ENCODE peak calls at places on chromosomes 12 and 14, in five cellular contexts. One of them, this sample, is unnamed.

GRCh38 chr12:119302334-119303132 is 32.0 kb upstream of the CCDC60 start:
- DNase-seq in fibroblast of mammary gland: no peak
- DNase-seq in Peyer's patch: no peak
- DNase-seq in HFF-Myc: no peak
- DNase-seq in HFFc6: no peak
- DNase-seq in this sample: no peak

GRCh38 chr12:13945236-13945635 is 36.2 kb downstream of the GRIN2B start:
- DNase-seq in HFFc6: no peak
- DNase-seq in Peyer's patch: no peak
- DNase-seq in fibroblast of mammary gland: no peak
- DNase-seq in HFF-Myc: no peak
- DNase-seq in this sample: no peak

GRCh38 chr14:59831121-59831730 is 39.4 kb downstream of the RTN1 start:
- DNase-seq in HFFc6: no peak
- DNase-seq in Peyer's patch: no peak
- DNase-seq in HFF-Myc: no peak
- DNase-seq in fibroblast of mammary gland: no peak
- DNase-seq in this sample: no peak

GRCh38 chr12:13630354-13630753 is 351.0 kb downstream of the GRIN2B start:
- DNase-seq in fibroblast of mammary gland: no peak
- DNase-seq in Peyer's patch: no peak
- DNase-seq in HFFc6: no peak
- DNase-seq in HFF-Myc: no peak
- DNase-seq in this sample: no peak

GRCh38 chr12:110234197-110235154 is 46.6 kb upstream of the ATP2A2 start:
- DNase-seq in HFFc6: no peak
- DNase-seq in Peyer's patch: no peak
- DNase-seq in HFF-Myc: no peak
- DNase-seq in fibroblast of mammary gland: no peak
- DNase-seq in this sample: no peak

GRCh38 chr12:3310271-3311026 is 180.6 kb upstream of the PRMT8 start:
- DNase-seq in HFFc6: no peak
- DNase-seq in Peyer's patch: no peak
- DNase-seq in fibroblast of mammary gland: no peak
- DNase-seq in HFF-Myc: no peak
- DNase-seq in this sample: no peak

GRCh38 chr12:21566223-21566906 is 38.3 kb downstream of the GYS2 start:
- DNase-seq in Peyer's patch: no peak
- DNase-seq in HFFc6: no peak
- DNase-seq in HFF-Myc: no peak
- DNase-seq in fibroblast of mammary gland: peak; percentile 60
- DNase-seq in this sample: no peak

GRCh38 chr12:80802652-80803051 is 85.9 kb downstream of the MYF5 start:
- DNase-seq in HFF-Myc: no peak
- DNase-seq in fibroblast of mammary gland: no peak
- DNase-seq in Peyer's patch: no peak
- DNase-seq in HFFc6: no peak
- DNase-seq in this sample: no peak

GRCh38 chr12:6038160-6038559 is 86.3 kb downstream of the VWF start:
- DNase-seq in HFFc6: peak; percentile 63
- DNase-seq in fibroblast of mammary gland: peak; percentile 80
- DNase-seq in Peyer's patch: peak; percentile 65
- DNase-seq in HFF-Myc: no peak
- DNase-seq in this sample: no peak

GRCh38 chr14:63956326-63956725 is 103.5 kb downstream of the SYNE2 start:
- DNase-seq in HFFc6: peak; percentile 55
- DNase-seq in HFF-Myc: no peak
- DNase-seq in fibroblast of mammary gland: peak; percentile 50
- DNase-seq in Peyer's patch: no peak
- DNase-seq in this sample: no peak

DNA sequence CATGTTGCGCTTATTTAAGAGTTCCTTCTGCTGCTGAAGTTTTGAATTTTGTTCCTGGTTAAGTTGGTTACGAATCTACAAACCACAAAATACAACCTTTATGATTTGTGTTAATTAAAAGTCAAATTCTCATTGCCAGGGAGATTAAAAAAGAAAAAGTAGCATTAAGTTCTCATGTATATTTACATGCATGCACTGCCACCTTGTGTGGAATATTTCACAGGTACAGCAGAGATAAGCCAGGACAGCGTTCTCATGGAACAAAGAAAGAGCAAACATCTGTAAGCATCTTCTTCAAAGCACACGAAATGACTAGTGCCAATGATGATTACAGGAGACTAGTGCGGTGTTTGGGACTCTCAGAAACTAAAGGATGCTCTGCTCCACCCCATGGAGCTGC is 34.2 kb downstream of the ZFYVE21 start:
- DNase-seq in fibroblast of mammary gland: no peak
- DNase-seq in HFFc6: no peak
- DNase-seq in Peyer's patch: no peak
- DNase-seq in HFF-Myc: no peak
- DNase-seq in this sample: no peak
- TF ChIP-seq CTCF in fibroblast of mammary gland: no peak
- TF ChIP-seq CTCF in HFFc6: no peak
- TF ChIP-seq CTCF in Peyer's patch: no peak
- TF ChIP-seq CTCF in HFF-Myc: no peak
- TF ChIP-seq CTCF in this sample: no peak

GRCh38 chr12:117144599-117144998 is 45.4 kb upstream of the TESC start:
- DNase-seq in HFF-Myc: no peak
- DNase-seq in fibroblast of mammary gland: no peak
- DNase-seq in HFFc6: no peak
- DNase-seq in Peyer's patch: no peak
- DNase-seq in this sample: no peak
- TF ChIP-seq CTCF in HFF-Myc: no peak
- TF ChIP-seq CTCF in fibroblast of mammary gland: no peak
- TF ChIP-seq CTCF in HFFc6: no peak
- TF ChIP-seq CTCF in Peyer's patch: no peak
- TF ChIP-seq CTCF in this sample: no peak

GRCh38 chr12:64395739-64396138 is 5.2 kb upstream of the C12orf56 start:
- DNase-seq in HFFc6: no peak
- DNase-seq in fibroblast of mammary gland: no peak
- DNase-seq in Peyer's patch: no peak
- DNase-seq in HFF-Myc: no peak
- DNase-seq in this sample: no peak

GRCh38 chr12:64387201-64387816 is 3.2 kb downstream of the C12orf56 start:
- DNase-seq in Peyer's patch: no peak
- DNase-seq in HFF-Myc: no peak
- DNase-seq in HFFc6: no peak
- DNase-seq in fibroblast of mammary gland: no peak
- DNase-seq in this sample: no peak

GRCh38 chr12:64390275-64390851 is at the start of gene C12orf56:
- DNase-seq in fibroblast of mammary gland: peak; percentile 26
- DNase-seq in HFFc6: no peak
- DNase-seq in Peyer's patch: no peak
- DNase-seq in HFF-Myc: no peak
- DNase-seq in this sample: no peak

GRCh38 chr12:64389154-64389553 is 1.4 kb downstream of the C12orf56 start:
- DNase-seq in fibroblast of mammary gland: no peak
- DNase-seq in HFF-Myc: no peak
- DNase-seq in Peyer's patch: no peak
- DNase-seq in HFFc6: no peak
- DNase-seq in this sample: no peak

GRCh38 chr12:64392221-64392620 is 1.7 kb upstream of the C12orf56 start:
- DNase-seq in HFFc6: peak; percentile 13
- DNase-seq in Peyer's patch: no peak
- DNase-seq in HFF-Myc: no peak
- DNase-seq in fibroblast of mammary gland: peak; percentile 71
- DNase-seq in this sample: no peak
- TF ChIP-seq CTCF in HFFc6: peak; percentile 76
- TF ChIP-seq CTCF in Peyer's patch: no peak
- TF ChIP-seq CTCF in HFF-Myc: peak; percentile 15
- TF ChIP-seq CTCF in fibroblast of mammary gland: peak; percentile 42
- TF ChIP-seq CTCF in this sample: no peak

GRCh38 chr12:125055591-125055990 is 9.6 kb upstream of the AACS start:
- DNase-seq in Peyer's patch: no peak
- DNase-seq in HFF-Myc: no peak
- DNase-seq in HFFc6: no peak
- DNase-seq in fibroblast of mammary gland: no peak
- DNase-seq in this sample: no peak

GRCh38 chr12:125056306-125056705 is 8.9 kb upstream of the AACS start:
- DNase-seq in Peyer's patch: no peak
- DNase-seq in HFFc6: no peak
- DNase-seq in HFF-Myc: no peak
- DNase-seq in fibroblast of mammary gland: no peak
- DNase-seq in this sample: no peak

GRCh38 chr12:125050868-125051267 is 14.4 kb upstream of the AACS start:
- DNase-seq in Peyer's patch: no peak
- DNase-seq in HFFc6: no peak
- DNase-seq in HFF-Myc: no peak
- DNase-seq in fibroblast of mammary gland: peak; percentile 34
- DNase-seq in this sample: no peak

GRCh38 chr12:125053821-125054220 is 11.4 kb upstream of the AACS start:
- DNase-seq in HFF-Myc: no peak
- DNase-seq in Peyer's patch: no peak
- DNase-seq in fibroblast of mammary gland: peak; percentile 49
- DNase-seq in HFFc6: no peak
- DNase-seq in this sample: no peak

DNA sequence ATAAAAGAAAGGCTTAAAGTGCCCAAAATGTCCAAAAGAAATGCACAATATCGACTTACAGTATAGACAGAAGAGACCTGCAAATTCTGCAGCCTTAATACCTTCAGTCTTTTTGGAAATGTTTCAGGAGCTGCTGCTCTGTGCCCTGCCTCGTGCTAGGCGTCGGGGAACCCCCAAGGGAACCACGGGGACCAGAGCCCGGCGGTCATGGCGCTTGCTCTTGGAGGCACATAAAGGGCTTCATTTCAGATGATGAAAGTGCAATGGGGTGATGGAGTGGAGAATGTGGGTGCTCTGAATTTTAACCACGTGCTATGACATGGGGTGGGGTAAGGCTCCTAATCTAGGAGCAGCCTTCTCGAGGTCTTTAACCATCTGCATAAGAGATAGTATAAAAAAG is 14.8 kb upstream of the AACS start:
- DNase-seq in Peyer's patch: no peak
- DNase-seq in HFFc6: no peak
- DNase-seq in fibroblast of mammary gland: no peak
- DNase-seq in HFF-Myc: no peak
- DNase-seq in this sample: no peak
- TF ChIP-seq CTCF in Peyer's patch: no peak
- TF ChIP-seq CTCF in HFFc6: no peak
- TF ChIP-seq CTCF in fibroblast of mammary gland: no peak
- TF ChIP-seq CTCF in HFF-Myc: no peak
- TF ChIP-seq CTCF in this sample: no peak

GRCh38 chr14:103103461-103104388 is 9.2 kb downstream of the EXOC3L4 start:
- DNase-seq in HFFc6: peak; percentile 50
- DNase-seq in fibroblast of mammary gland: peak; percentile 40
- DNase-seq in Peyer's patch: peak; percentile 86
- DNase-seq in HFF-Myc: no peak
- DNase-seq in this sample: no peak
- TF ChIP-seq CTCF in HFFc6: peak; percentile 58
- TF ChIP-seq CTCF in fibroblast of mammary gland: peak; percentile 12
- TF ChIP-seq CTCF in Peyer's patch: no peak
- TF ChIP-seq CTCF in HFF-Myc: peak; percentile 9
- TF ChIP-seq CTCF in this sample: no peak